ENCODE peak calls at places on chromosomes 1 and 21, in six cellular contexts. W is T-helper 9 cell, N is caudate nucleus, O is NCI-H1417, I is aorta, F is GM13977. G is an unnamed sample.

GRCh38 chr1:237171564-237172485 is 129.8 kb downstream of the RYR2 start:
- DNase-seq in W (no peak), N (no peak), O (no peak), I (no peak), F (no peak), G (no peak)

GRCh38 chr1:10874351-10874750 is 77.9 kb upstream of the CASZ1 start:
- DNase-seq in W (no peak), N (no peak), O (no peak), I (peak), F (no peak), G (no peak)

GRCh38 chr1:8497196-8497878 is 179.4 kb downstream of the SLC45A1 start:
- DNase-seq in W (no peak), N (no peak), O (no peak), I (no peak), F (peak), G (no peak)

GRCh38 chr1:207578796-207579435 is 66.0 kb upstream of the CR1L start:
- DNase-seq in W (no peak), N (no peak), O (no peak), I (no peak), F (no peak), G (no peak)

GRCh38 chr1:77866296-77866695 is 22.1 kb upstream of the NEXN start:
- DNase-seq in W (no peak), N (no peak), O (no peak), I (no peak), F (no peak), G (no peak)

GRCh38 chr1:160942926-160943325 is 11.7 kb downstream of the ITLN2 start:
- DNase-seq in W (no peak), N (no peak), O (no peak), I (no peak), F (no peak), G (no peak)

GRCh38 chr21:41878831-41879189 is 334 bp downstream of the PRDM15 start:
- DNase-seq in W (peak), N (peak), O (peak), I (peak), F (peak), G (peak)

GRCh38 chr1:206883876-206884275 is 13.4 kb upstream of the IL24 start:
- DNase-seq in W (no peak), N (no peak), O (no peak), I (no peak), F (no peak), G (no peak)

GRCh38 chr21:34796518-34797201 is 127.9 kb downstream of the CLIC6 start:
- DNase-seq in W (no peak), N (no peak), O (no peak), I (no peak), F (no peak), G (no peak)

GRCh38 chr1:5447479-5448070 is 544.6 kb downstream of the NPHP4 start:
- DNase-seq in W (no peak), N (no peak), O (peak), I (no peak), F (no peak), G (no peak)

GRCh38 chr1:193181526-193181925 is 4.9 kb downstream of the B3GALT2 start:
- DNase-seq in W (no peak), N (no peak), O (no peak), I (no peak), F (no peak), G (no peak)

GRCh38 chr21:45499970-45500575 is 42.2 kb downstream of the SLC19A1 start:
- DNase-seq in W (no peak), N (no peak), O (no peak), I (peak), F (no peak), G (no peak)

GRCh38 chr1:5727871-5728643 is 264.2 kb downstream of the NPHP4 start:
- DNase-seq in W (no peak), N (no peak), O (peak), I (peak), F (no peak), G (no peak)

GRCh38 chr1:43531906-43532584 is 1.4 kb downstream of the PTPRF start:
- DNase-seq in W (no peak), N (no peak), O (no peak), I (no peak), F (no peak), G (no peak)

GRCh38 chr21:36701912-36702621 is 3.2 kb downstream of the SIM2 start:
- DNase-seq in W (no peak), N (no peak), O (no peak), I (peak), F (no peak), G (no peak)

GRCh38 chr1:66271216-66271903 is 262.6 kb upstream of the SGIP1 start:
- DNase-seq in W (no peak), N (no peak), O (peak), I (peak), F (peak), G (no peak)

GRCh38 chr21:31158789-31159581 is 120.7 kb upstream of the KRTAP19-8 start:
- DNase-seq in W (no peak), N (no peak), O (no peak), I (no peak), F (no peak), G (no peak)

GRCh38 chr1:81803423-81804103 is 2.8 kb downstream of the ADGRL2 start:
- DNase-seq in W (no peak), N (no peak), O (no peak), I (no peak), F (no peak), G (no peak)

GRCh38 chr1:29655945-29656866 is 419.9 kb downstream of the PTPRU start:
- DNase-seq in W (no peak), N (no peak), O (no peak), I (peak), F (no peak), G (no peak)

GRCh38 chr1:206464456-206464964 is 5.8 kb upstream of the IKBKE start:
- DNase-seq in W (no peak), N (no peak), O (no peak), I (no peak), F (no peak), G (no peak)

GRCh38 chr1:35603468-35603867 is 30.4 kb downstream of the TFAP2E start:
- DNase-seq in W (no peak), N (no peak), O (no peak), I (no peak), F (no peak), G (no peak)

GRCh38 chr21:45542667-45543370 is 579 bp upstream of the SLC19A1 start:
- DNase-seq in W (no peak), N (no peak), O (no peak), I (peak), F (no peak), G (peak)

GRCh38 chr1:45512641-45513054 is 9.0 kb downstream of the PRDX1 start:
- DNase-seq in W (peak), N (peak), O (peak), I (peak), F (peak), G (peak)

GRCh38 chr21:44448651-44449131 is 6.6 kb upstream of the LRRC3 start:
- DNase-seq in W (no peak), N (no peak), O (no peak), I (no peak), F (no peak), G (no peak)

GRCh38 chr1:5815716-5816115 is 176.5 kb downstream of the NPHP4 start:
- DNase-seq in W (no peak), N (no peak), O (no peak), I (no peak), F (no peak), G (no peak)

GRCh38 chr1:21284206-21285137 is 5.8 kb downstream of the ECE1 start:
- DNase-seq in W (no peak), N (no peak), O (no peak), I (peak), F (no peak), G (no peak)

GRCh38 chr1:239952348-239953307 is 139.1 kb upstream of the FMN2 start:
- DNase-seq in W (no peak), N (no peak), O (no peak), I (no peak), F (no peak), G (no peak)

GRCh38 chr1:157137773-157138219 is 399 bp downstream of the ETV3 start:
- DNase-seq in W (no peak), N (no peak), O (no peak), I (peak), F (no peak), G (no peak)

GRCh38 chr1:192700834-192701271 is 64.9 kb downstream of the RGS13 start:
- DNase-seq in W (no peak), N (no peak), O (no peak), I (no peak), F (no peak), G (no peak)

GRCh38 chr1:228530951-228531731 is 44.0 kb downstream of the RNF187 start:
- DNase-seq in W (no peak), N (no peak), O (no peak), I (no peak), F (no peak), G (no peak)

G was measured in natural killer cell.